ENCODE peak calls at places on chromosomes 3 and 15, in eight cellular contexts. T is ovary; Y is stomach; M is body of pancreas; K is upper lobe of right lung; N is transverse colon; G is CD4-positive, CD25-positive, alpha-beta regulatory T cell; V is CD8-positive, alpha-beta T cell. O is an unnamed sample.

GRCh38 chr15:47349179-47349578 is 368.1 kb upstream of the SEMA6D start:
- DNase-seq in T (no peak), Y (no peak), M (no peak), K (no peak), N (no peak), G (no peak), V (no peak), O (no peak)

GRCh38 chr3:62184559-62184958 is 188.8 kb downstream of the FEZF2 start:
- DNase-seq in T (peak; percentile 58), Y (no peak), M (no peak), K (no peak), N (no peak), G (no peak), V (no peak), O (no peak)

GRCh38 chr3:171183042-171183441 is 156.5 kb upstream of the SLC2A2 start:
- DNase-seq in T (no peak), Y (no peak), M (peak; percentile 43), K (no peak), N (no peak), G (no peak), V (no peak), O (no peak)

GRCh38 chr3:135490219-135490618 is 475.3 kb upstream of the PPP2R3A start:
- DNase-seq in T (no peak), Y (no peak), M (no peak), K (no peak), N (no peak), G (no peak), V (no peak), O (no peak)

GRCh38 chr3:184766555-184767261 is 45.3 kb upstream of the VPS8 start:
- DNase-seq in T (no peak), Y (no peak), M (no peak), K (no peak), N (no peak), G (peak; percentile 40), V (no peak), O (no peak)

GRCh38 chr15:79657722-79658121 is 225.6 kb downstream of the MINAR1 start:
- DNase-seq in T (no peak), Y (peak; percentile 54), M (no peak), K (no peak), N (no peak), G (no peak), V (no peak), O (no peak)

GRCh38 chr3:138842483-138843188 is 7.9 kb upstream of the PIK3CB start:
- DNase-seq in T (no peak), Y (no peak), M (no peak), K (no peak), N (no peak), G (no peak), V (no peak), O (no peak)

GRCh38 chr3:16151109-16151508 is 23.4 kb upstream of the GALNT15 start:
- DNase-seq in T (peak; percentile 63), Y (no peak), M (peak; percentile 45), K (no peak), N (peak; percentile 38), G (peak; percentile 20), V (no peak), O (no peak)

GRCh38 chr3:81352867-81353266 is 408.6 kb downstream of the GBE1 start:
- DNase-seq in T (no peak), Y (no peak), M (no peak), K (no peak), N (no peak), G (no peak), V (no peak), O (no peak)

GRCh38 chr3:102053375-102053989 is 204.2 kb downstream of the NFKBIZ start:
- DNase-seq in T (no peak), Y (no peak), M (no peak), K (no peak), N (no peak), G (no peak), V (no peak), O (no peak)

GRCh38 chr15:98905981-98906711 is 101.4 kb downstream of the PGPEP1L start:
- DNase-seq in T (no peak), Y (no peak), M (no peak), K (no peak), N (no peak), G (no peak), V (no peak), O (no peak)

GRCh38 chr3:84820906-84821305 is 137.9 kb upstream of the CADM2 start:
- DNase-seq in T (no peak), Y (no peak), M (no peak), K (no peak), N (no peak), G (no peak), V (no peak), O (no peak)

GRCh38 chr15:75167588-75168076 is 34.0 kb upstream of the C15orf39 start:
- DNase-seq in T (no peak), Y (no peak), M (no peak), K (no peak), N (no peak), G (peak; percentile 61), V (no peak), O (no peak)

GRCh38 chr3:5136619-5137429 is 14.7 kb downstream of the ARL8B start:
- DNase-seq in T (no peak), Y (no peak), M (no peak), K (no peak), N (no peak), G (peak; percentile 83), V (no peak), O (peak; percentile 49)

GRCh38 chr15:62071711-62072308 is 5.0 kb downstream of the C2CD4A start:
- DNase-seq in T (no peak), Y (no peak), M (no peak), K (no peak), N (no peak), G (peak; percentile 57), V (no peak), O (peak; percentile 28)

GRCh38 chr3:183871541-183871940 is 13.1 kb downstream of the PARL start:
- DNase-seq in T (no peak), Y (no peak), M (no peak), K (no peak), N (no peak), G (no peak), V (no peak), O (no peak)

GRCh38 chr3:9727041-9727595 is 4.4 kb upstream of the BRPF1 start:
- DNase-seq in T (no peak), Y (no peak), M (no peak), K (no peak), N (no peak), G (peak; percentile 84), V (peak; percentile 70), O (peak; percentile 79)

GRCh38 chr3:133445111-133445510 is 45.3 kb downstream of the BFSP2 start:
- DNase-seq in T (no peak), Y (no peak), M (no peak), K (no peak), N (peak; percentile 44), G (no peak), V (no peak), O (no peak)

GRCh38 chr3:47015151-47015550 is 35.7 kb downstream of the NBEAL2 start:
- DNase-seq in T (no peak), Y (no peak), M (no peak), K (no peak), N (no peak), G (no peak), V (no peak), O (no peak)

GRCh38 chr3:44915702-44916438 is 41.5 kb downstream of the TGM4 start:
- DNase-seq in T (no peak), Y (no peak), M (no peak), K (no peak), N (no peak), G (no peak), V (no peak), O (no peak)

GRCh38 chr15:41954036-41954435 is 18.3 kb downstream of the EHD4 start:
- DNase-seq in T (no peak), Y (no peak), M (no peak), K (no peak), N (no peak), G (no peak), V (no peak), O (no peak)

GRCh38 chr3:43525941-43526607 is 95.7 kb downstream of the ANO10 start:
- DNase-seq in T (no peak), Y (no peak), M (no peak), K (no peak), N (no peak), G (no peak), V (no peak), O (no peak)

GRCh38 chr15:73941871-73942635 is 15.8 kb downstream of the LOXL1 start:
- DNase-seq in T (no peak), Y (no peak), M (no peak), K (no peak), N (no peak), G (peak; percentile 54), V (peak; percentile 71), O (no peak)

DNA sequence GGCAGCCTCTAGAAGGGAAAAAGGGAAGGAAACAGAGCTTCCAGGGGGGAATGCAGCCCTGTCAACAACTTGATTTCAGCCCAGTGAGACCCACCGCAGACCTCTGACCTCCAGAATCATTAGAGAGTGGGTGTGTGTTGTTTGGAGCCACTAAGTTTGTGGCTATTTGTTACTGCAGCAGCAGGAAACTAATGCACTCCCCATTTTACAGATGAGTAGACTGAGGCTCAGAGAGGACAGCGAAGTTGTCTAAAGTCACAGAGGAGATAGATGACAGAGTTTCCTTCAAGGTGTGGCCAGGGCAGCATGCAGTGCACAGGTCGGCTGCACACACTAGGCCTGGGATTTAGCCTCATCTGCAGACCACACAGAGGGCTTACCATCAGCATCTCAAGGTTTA is 81.8 kb upstream of the ALDH1L1 start:
- DNase-seq in T (no peak), Y (no peak), M (no peak), K (no peak), N (no peak), G (no peak), V (no peak), O (no peak)
- H3K4me1 ChIP-seq in T (peaks cover 5% of the 10 kb centered on the region), Y (peaks cover 34% of the 10 kb centered on the region), M (peaks cover 18% of the 10 kb centered on the region), K (peaks cover 18% of the 10 kb centered on the region), N (no peaks in the 10 kb centered on the region), G (no peaks in the 10 kb centered on the region), V (no peaks in the 10 kb centered on the region), O (no peaks in the 10 kb centered on the region)

GRCh38 chr15:48514103-48514817 is 131.2 kb downstream of the FBN1 start:
- DNase-seq in T (no peak), Y (no peak), M (no peak), K (no peak), N (no peak), G (no peak), V (no peak), O (no peak)
- H3K36me3 ChIP-seq in T (no peaks in the 10 kb centered on the region), Y (no peaks in the 10 kb centered on the region), M (no peaks in the 10 kb centered on the region), K (no peaks in the 10 kb centered on the region), N (no peaks in the 10 kb centered on the region), G (no peaks in the 10 kb centered on the region), V (no peaks in the 10 kb centered on the region), O (no peaks in the 10 kb centered on the region)

DNA sequence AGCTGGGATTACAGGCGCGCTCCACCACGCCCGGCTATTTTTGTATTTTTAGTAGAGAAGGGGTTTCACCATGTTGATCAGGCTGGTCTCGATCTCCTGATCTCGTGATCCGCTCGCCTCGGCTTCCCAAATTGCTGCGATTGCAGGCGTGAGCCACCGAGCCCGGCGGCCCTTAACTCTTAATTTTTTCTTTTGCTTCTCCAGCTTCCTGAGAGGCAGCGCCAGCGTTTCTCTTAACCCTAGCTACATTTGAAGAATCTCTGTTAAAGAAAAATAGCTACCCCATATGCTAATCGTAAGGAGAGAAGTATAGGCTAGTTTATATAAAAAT is 465 bp upstream of the GK5 start:
- DNase-seq in T (no peak), Y (no peak), M (no peak), K (no peak), N (no peak), G (peak; percentile 5), V (no peak), O (no peak)
- H3K27ac ChIP-seq in T (peak overlapping the region; percentile 95), Y (peak overlapping the region; percentile 93), M (peak overlapping the region; percentile 90), K (peak overlapping the region; percentile 93), N (peak overlapping the region; percentile 93), G (no peak overlapping the region), V (peak overlapping the region; percentile 73), O (peak overlapping the region; percentile 73)

GRCh38 chr15:89101302-89102191 is 13.3 kb downstream of the ABHD2 start:
- DNase-seq in T (peak; percentile 78), Y (peak; percentile 68), M (peak; percentile 68), K (peak; percentile 76), N (peak; percentile 60), G (no peak), V (no peak), O (no peak)
- H3K4me1 ChIP-seq in T (peaks cover 36% of the 10 kb centered on the region), Y (peaks cover 98% of the 10 kb centered on the region), M (peaks cover 90% of the 10 kb centered on the region), K (peaks cover 63% of the 10 kb centered on the region), N (peaks cover 13% of the 10 kb centered on the region), G (peaks cover 5% of the 10 kb centered on the region), V (no peaks in the 10 kb centered on the region), O (no peaks in the 10 kb centered on the region)